ENCODE peak calls at places on chromosomes 16 and 17, in ten cellular contexts. S is Calu3, D is heart left ventricle, R is AG04449, M is pancreas, B is IMR-90, L is fibroblast of the aortic adventitia, Y is AG10803, X is AG04450, I is endothelial cell. T is an unnamed sample.

GRCh38 chr17:58756246-58757161 is 850 bp downstream of the PPM1E start:
- DNase-seq in M (no peak), D (no peak), X (no peak), L (peak), I (peak), R (no peak), B (no peak), S (no peak), Y (no peak), T (peak)

GRCh38 chr17:63646492-63646815 is 24.2 kb downstream of the MAP3K3 start:
- DNase-seq in B (no peak), I (no peak), X (no peak), D (no peak), L (no peak), R (no peak), M (no peak), Y (no peak), S (no peak), T (no peak)

GRCh38 chr17:38464251-38464722 is 36.0 kb downstream of the ARHGAP23 start:
- DNase-seq in I (no peak), Y (peak), B (no peak), X (no peak), L (no peak), R (no peak), S (no peak), M (no peak), D (peak), T (no peak)

GRCh38 chr17:228223-228615 is 46.8 kb upstream of the DOC2B start:
- DNase-seq in D (peak), L (no peak), S (no peak), I (no peak), B (no peak), M (peak), X (no peak), R (no peak), Y (no peak), T (no peak)

GRCh38 chr16:67161595-67162058 is 1.9 kb downstream of the FBXL8 start:
- DNase-seq in L (no peak), S (no peak), I (no peak), D (peak), Y (no peak), B (no peak), R (no peak), M (peak), X (no peak), T (no peak)

GRCh38 chr16:10868562-10869469 is 8.2 kb upstream of the CIITA start:
- DNase-seq in Y (no peak), R (no peak), D (peak), M (peak), S (no peak), L (no peak), X (no peak), B (no peak), I (no peak), T (no peak)

GRCh38 chr16:81641403-81642106 is 137.5 kb upstream of the PLCG2 start:
- DNase-seq in B (no peak), L (no peak), D (no peak), I (no peak), R (no peak), S (no peak), M (no peak), X (no peak), Y (no peak), T (no peak)

GRCh38 chr17:42797067-42798007 is 1.2 kb downstream of the COA3 start:
- DNase-seq in D (no peak), B (no peak), S (no peak), M (no peak), I (no peak), X (no peak), Y (no peak), L (no peak), R (no peak), T (no peak)

GRCh38 chr17:16353702-16354174 is 469 bp upstream of the CENPV start:
- DNase-seq in I (no peak), L (no peak), Y (no peak), D (no peak), M (no peak), B (no peak), X (no peak), R (no peak), S (no peak), T (no peak)

GRCh38 chr16:72501739-72502653 is 330.0 kb upstream of the PMFBP1 start:
- DNase-seq in L (peak), D (peak), R (peak), Y (peak), S (peak), B (peak), M (no peak), I (peak), X (peak), T (peak)

GRCh38 chr17:55434721-55435120 is 13.1 kb upstream of the MMD start:
- DNase-seq in X (no peak), R (no peak), I (no peak), M (no peak), S (no peak), B (peak), L (no peak), D (no peak), Y (no peak), T (no peak)

GRCh38 chr17:83115202-83115651 is 35.8 kb downstream of the METRNL start:
- DNase-seq in B (no peak), Y (no peak), I (no peak), L (no peak), R (no peak), X (no peak), S (no peak), D (peak), M (no peak), T (no peak)

GRCh38 chr17:4161179-4161559 is 18.2 kb downstream of the CYB5D2 start:
- DNase-seq in I (no peak), L (peak), B (peak), X (peak), D (no peak), M (no peak), Y (peak), R (peak), S (peak), T (peak)

GRCh38 chr16:68086336-68086821 is 1.2 kb downstream of the NFATC3 start:
- DNase-seq in B (peak), M (no peak), R (no peak), X (no peak), Y (peak), S (no peak), D (no peak), L (peak), I (no peak), T (peak)

GRCh38 chr16:79422061-79422460 is 178.5 kb downstream of the MAF start:
- DNase-seq in R (no peak), D (no peak), S (no peak), B (no peak), L (no peak), X (no peak), I (no peak), Y (no peak), M (no peak), T (no peak)

GRCh38 chr16:53098526-53099317 is 43.9 kb downstream of the CHD9 start:
- DNase-seq in X (peak), I (peak), M (peak), R (no peak), L (peak), D (peak), Y (peak), B (peak), S (peak), T (peak)

GRCh38 chr16:55297910-55298175 is 26.2 kb upstream of the IRX6 start:
- DNase-seq in R (no peak), S (peak), B (peak), I (no peak), X (no peak), D (no peak), Y (peak), L (peak), M (no peak), T (no peak)

GRCh38 chr17:79627184-79627765 is 16.4 kb upstream of the RBFOX3 start:
- DNase-seq in S (no peak), X (no peak), R (no peak), B (no peak), I (peak), D (no peak), L (no peak), Y (no peak), M (peak), T (no peak)

GRCh38 chr17:5958850-5959249 is 111.3 kb upstream of the WSCD1 start:
- DNase-seq in I (no peak), D (no peak), M (no peak), S (no peak), X (no peak), B (no peak), R (no peak), Y (no peak), L (no peak), T (no peak)

GRCh38 chr17:37207103-37207502 is 168.7 kb upstream of the C17orf78 start:
- DNase-seq in X (no peak), I (no peak), Y (no peak), R (no peak), B (no peak), S (no peak), M (no peak), L (no peak), D (no peak), T (no peak)

GRCh38 chr16:9016824-9017223 is 53.1 kb upstream of the USP7 start:
- DNase-seq in M (no peak), Y (no peak), B (no peak), X (no peak), D (no peak), I (no peak), R (no peak), S (no peak), L (no peak), T (no peak)

GRCh38 chr16:88303405-88303804 is 79.4 kb upstream of the ZNF469 start:
- DNase-seq in D (no peak), X (no peak), M (no peak), I (no peak), S (no peak), R (no peak), B (no peak), Y (no peak), L (no peak), T (no peak)

GRCh38 chr16:53156516-53156915 is 101.7 kb downstream of the CHD9 start:
- DNase-seq in R (no peak), L (no peak), D (no peak), M (no peak), Y (peak), I (no peak), B (peak), X (no peak), S (no peak), T (peak)

GRCh38 chr17:48150107-48150463 is 42.5 kb downstream of the SNX11 start:
- DNase-seq in I (no peak), R (no peak), M (no peak), Y (no peak), B (no peak), S (no peak), X (no peak), L (no peak), D (no peak), T (no peak)

GRCh38 chr17:48149174-48150106 is 41.9 kb downstream of the SNX11 start:
- DNase-seq in M (no peak), Y (no peak), X (no peak), R (no peak), L (no peak), B (no peak), S (no peak), D (no peak), I (peak), T (peak)

GRCh38 chr17:48155889-48156670 is 48.5 kb downstream of the SNX11 start:
- DNase-seq in I (no peak), S (no peak), X (no peak), L (no peak), M (no peak), R (no peak), B (no peak), D (no peak), Y (no peak), T (no peak)

GRCh38 chr17:48150602-48151001 is 43.0 kb downstream of the SNX11 start:
- DNase-seq in R (no peak), L (no peak), B (no peak), X (no peak), Y (no peak), M (no peak), I (no peak), S (no peak), D (no peak), T (no peak)

DNA sequence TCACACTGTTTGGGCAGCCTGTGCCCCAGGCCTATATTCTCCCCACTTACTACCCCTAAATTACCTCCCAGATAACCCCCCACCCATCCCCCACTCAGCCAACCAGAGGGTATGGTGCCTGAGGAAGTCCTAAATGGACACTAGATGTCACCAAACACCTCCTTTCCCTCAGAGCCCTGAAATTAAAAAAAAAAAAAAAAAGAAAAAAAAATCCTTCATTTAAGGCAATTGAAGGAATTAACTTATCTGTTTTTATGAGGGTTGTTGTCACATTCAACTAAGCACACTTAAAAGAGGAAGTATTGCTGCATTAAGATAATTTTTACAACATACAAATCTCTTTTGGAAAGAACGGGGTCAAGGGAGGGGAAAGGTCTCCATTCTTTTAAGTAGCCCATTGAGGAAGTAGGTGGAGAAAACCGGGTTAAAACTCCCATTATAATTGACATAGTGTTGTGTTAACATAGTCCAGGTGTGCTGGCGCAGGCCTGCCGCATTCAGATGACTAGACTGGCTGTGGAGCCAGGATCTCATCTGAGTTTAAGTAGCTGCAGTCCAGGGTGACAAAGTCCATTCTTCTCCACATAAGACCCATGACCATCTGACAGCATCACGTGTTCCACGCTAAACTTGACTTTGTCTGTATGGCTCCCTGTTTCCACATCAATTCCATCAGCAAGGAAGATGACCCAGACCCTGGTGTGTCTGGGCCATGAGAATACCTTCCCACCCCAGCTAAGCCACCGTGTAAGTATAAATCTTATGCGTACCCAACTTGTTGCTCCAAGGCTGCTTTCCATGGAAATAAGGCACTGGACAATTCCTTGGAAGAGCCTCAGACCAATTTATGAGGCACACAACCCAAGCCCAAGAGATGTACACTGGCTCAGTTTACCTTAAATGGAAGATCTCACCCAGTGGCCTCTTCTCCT is 46.4 kb downstream of the SNX11 start:
- DNase-seq in L (peak), X (peak), S (peak), M (peak), Y (peak), B (peak), R (no peak), I (peak), D (no peak), T (peak)
- TF ChIP-seq CTCF in L (peak), X (peak), S (peak), M (peak), Y (peak), B (peak), R (peak), I (no peak), D (peak), T (peak)

GRCh38 chr16:3020247-3020603 is at the start of gene TNFRSF12A:
- DNase-seq in D (peak), S (peak), M (peak), L (peak), R (no peak), I (peak), X (no peak), Y (peak), B (peak), T (peak)
- TF ChIP-seq CTCF in D (peak), S (peak), M (no peak), L (no peak), R (no peak), I (no peak), X (no peak), Y (no peak), B (no peak), T (no peak)

GRCh38 chr16:85557083-85557975 is 55.8 kb upstream of the GSE1 start:
- DNase-seq in S (peak), R (no peak), X (no peak), D (peak), I (no peak), B (no peak), M (no peak), Y (no peak), L (peak), T (peak)
- TF ChIP-seq CTCF in S (no peak), R (no peak), X (peak), D (no peak), I (peak), B (peak), M (no peak), Y (peak), L (no peak), T (peak)

GRCh38 chr16:680967-681745 is 946 bp downstream of the STUB1 start:
- DNase-seq in M (no peak), X (no peak), S (peak), Y (peak), D (no peak), I (no peak), B (peak), L (peak), R (no peak), T (peak)
- TF ChIP-seq CTCF in M (no peak), X (no peak), S (no peak), Y (no peak), D (no peak), I (no peak), B (peak), L (no peak), R (peak), T (peak)

GRCh38 chr17:74303300-74303699 is 22.7 kb upstream of the KIF19 start:
- DNase-seq in S (no peak), Y (no peak), R (no peak), B (no peak), L (no peak), I (no peak), M (no peak), D (no peak), X (no peak), T (no peak)

GRCh38 chr17:74307984-74308773 is 17.8 kb upstream of the KIF19 start:
- DNase-seq in B (no peak), L (peak), I (peak), R (no peak), D (peak), S (no peak), X (no peak), M (no peak), Y (no peak), T (no peak)

GRCh38 chr17:74309902-74310301 is 16.1 kb upstream of the KIF19 start:
- DNase-seq in B (no peak), D (no peak), Y (no peak), R (no peak), M (no peak), I (no peak), L (no peak), S (peak), X (no peak), T (no peak)

DNA sequence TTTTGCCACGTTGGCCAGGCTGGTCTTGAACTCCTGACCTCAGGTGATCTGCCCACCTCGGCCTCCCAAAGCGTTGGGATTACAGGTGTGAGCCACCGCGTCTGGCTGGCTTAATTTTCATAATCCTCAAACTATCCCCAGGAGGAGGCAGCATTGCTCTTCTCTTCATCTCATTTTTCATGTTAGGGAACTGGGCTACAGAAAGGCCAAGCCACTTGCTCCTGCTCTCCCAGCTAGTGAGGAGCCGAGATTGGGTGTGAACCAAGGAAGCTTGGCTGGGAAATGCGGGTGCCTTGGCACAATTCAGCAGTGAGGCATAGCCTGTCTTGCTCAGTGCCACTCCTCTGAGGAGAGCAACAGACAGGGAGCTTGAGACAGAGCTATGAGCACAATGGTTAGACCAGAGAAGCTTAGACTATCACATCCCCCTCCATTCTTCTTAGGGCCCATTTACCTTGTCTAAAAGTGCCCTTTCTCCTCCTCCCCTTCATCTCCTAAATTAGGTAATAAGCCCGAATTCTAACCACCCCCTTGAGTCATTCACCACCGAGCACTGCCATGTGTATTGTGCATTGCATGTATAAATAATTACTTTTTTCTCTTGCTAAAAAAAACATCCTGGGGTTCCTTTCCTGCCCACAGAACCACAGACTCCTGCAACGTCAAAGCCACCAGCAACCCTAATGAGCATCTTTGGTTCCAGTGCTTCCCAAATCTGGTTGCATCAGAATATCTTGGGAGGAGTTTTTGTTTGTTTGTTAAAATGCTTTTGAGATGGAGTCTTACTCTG is 20.0 kb upstream of the KIF19 start:
- DNase-seq in I (peak), S (no peak), X (no peak), Y (peak), R (no peak), B (no peak), D (no peak), M (no peak), L (no peak), T (no peak)
- TF ChIP-seq CTCF in I (no peak), S (no peak), X (no peak), Y (no peak), R (no peak), B (no peak), D (peak), M (no peak), L (no peak), T (peak)

GRCh38 chr16:24409045-24409444 is 130.3 kb upstream of the RBBP6 start:
- DNase-seq in X (no peak), M (no peak), R (no peak), I (no peak), L (no peak), Y (no peak), D (no peak), B (no peak), S (peak), T (no peak)
- TF ChIP-seq CTCF in X (no peak), M (no peak), R (no peak), I (no peak), L (no peak), Y (no peak), D (no peak), B (no peak), S (no peak), T (no peak)

DNA sequence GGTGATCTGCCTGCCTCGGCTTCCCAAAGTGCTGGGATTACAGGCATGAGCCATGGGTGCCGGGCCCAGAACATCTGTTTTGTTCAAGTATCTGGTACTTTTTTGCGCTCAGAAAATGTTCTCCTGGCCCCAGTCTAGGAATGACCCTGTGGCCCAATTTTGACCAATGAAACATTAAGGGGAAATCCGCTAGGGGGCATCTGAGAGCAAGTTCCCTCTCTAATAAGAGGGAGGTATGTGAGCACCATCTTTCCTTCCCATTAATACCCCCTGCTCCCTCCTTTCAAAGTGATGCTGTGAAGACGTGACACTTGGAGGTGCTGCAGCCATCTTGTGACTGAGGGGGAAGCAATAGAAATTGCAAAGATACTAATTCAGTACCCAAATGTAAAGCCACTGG is 16.5 kb upstream of the CLEC3A start:
- DNase-seq in D (no peak), M (no peak), Y (no peak), S (no peak), L (no peak), I (peak), B (no peak), R (no peak), X (no peak), T (no peak)
- TF ChIP-seq CTCF in D (no peak), M (no peak), Y (no peak), S (no peak), L (peak), I (peak), B (peak), R (peak), X (peak), T (peak)

T was measured in choroid plexus epithelial cell.